ENCODE peak calls at places on chromosomes 5 and 9, in five cellular contexts. One of them, this sample, is unnamed.

GRCh38 chr9:89461302-89461701 is 36.6 kb downstream of the SEMA4D start:
- DNase-seq in HCT116: no peak
- DNase-seq in GM12878: no peak
- DNase-seq in HepG2: no peak
- DNase-seq in H1: no peak
- DNase-seq in this sample: no peak

GRCh38 chr5:150320048-150320555 is 17.4 kb upstream of the ARSI start:
- DNase-seq in HCT116: no peak
- DNase-seq in GM12878: no peak
- DNase-seq in HepG2: no peak
- DNase-seq in H1: no peak
- DNase-seq in this sample: no peak

GRCh38 chr5:9015250-9015936 is 530.5 kb downstream of the SEMA5A start:
- DNase-seq in HCT116: no peak
- DNase-seq in GM12878: no peak
- DNase-seq in HepG2: no peak
- DNase-seq in H1: no peak
- DNase-seq in this sample: no peak

GRCh38 chr9:70589571-70590263 is 175.3 kb upstream of the KLF9 start:
- DNase-seq in HCT116: no peak
- DNase-seq in GM12878: no peak
- DNase-seq in HepG2: no peak
- DNase-seq in H1: no peak
- DNase-seq in this sample: no peak

GRCh38 chr5:134545070-134545868 is 19.8 kb downstream of the JADE2 start:
- DNase-seq in HCT116: no peak
- DNase-seq in GM12878: no peak
- DNase-seq in HepG2: no peak
- DNase-seq in H1: no peak
- DNase-seq in this sample: no peak

GRCh38 chr9:135718616-135719015 is 16.6 kb downstream of the KCNT1 start:
- DNase-seq in HCT116: peak
- DNase-seq in GM12878: no peak
- DNase-seq in HepG2: peak
- DNase-seq in H1: no peak
- DNase-seq in this sample: no peak

GRCh38 chr5:5037674-5038073 is 102.5 kb upstream of the ADAMTS16 start:
- DNase-seq in HCT116: no peak
- DNase-seq in GM12878: no peak
- DNase-seq in HepG2: no peak
- DNase-seq in H1: no peak
- DNase-seq in this sample: no peak

GRCh38 chr5:7875151-7875550 is 6.2 kb downstream of the MTRR start:
- DNase-seq in HCT116: no peak
- DNase-seq in GM12878: no peak
- DNase-seq in HepG2: no peak
- DNase-seq in H1: no peak
- DNase-seq in this sample: no peak

GRCh38 chr5:92424785-92425426 is 1041.8 kb upstream of the ARRDC3 start:
- DNase-seq in HCT116: no peak
- DNase-seq in GM12878: no peak
- DNase-seq in HepG2: no peak
- DNase-seq in H1: no peak
- DNase-seq in this sample: no peak

GRCh38 chr5:167285591-167285990 is 1005.9 kb upstream of the WWC1 start:
- DNase-seq in HCT116: no peak
- DNase-seq in GM12878: no peak
- DNase-seq in HepG2: no peak
- DNase-seq in H1: no peak
- DNase-seq in this sample: no peak

GRCh38 chr5:143733635-143734341 is 78.2 kb upstream of the HMHB1 start:
- DNase-seq in HCT116: no peak
- DNase-seq in GM12878: no peak
- DNase-seq in HepG2: no peak
- DNase-seq in H1: no peak
- DNase-seq in this sample: no peak

GRCh38 chr5:124060413-124061095 is 548.6 kb downstream of the CSNK1G3 start:
- DNase-seq in HCT116: no peak
- DNase-seq in GM12878: no peak
- DNase-seq in HepG2: no peak
- DNase-seq in H1: no peak
- DNase-seq in this sample: no peak

GRCh38 chr5:80607832-80608231 is 37.8 kb upstream of the ANKRD34B start:
- DNase-seq in HCT116: no peak
- DNase-seq in GM12878: peak
- DNase-seq in HepG2: peak
- DNase-seq in H1: no peak
- DNase-seq in this sample: no peak

GRCh38 chr5:9619331-9620092 is 10.6 kb downstream of the TAS2R1 start:
- DNase-seq in HCT116: no peak
- DNase-seq in GM12878: no peak
- DNase-seq in HepG2: no peak
- DNase-seq in H1: no peak
- DNase-seq in this sample: no peak

GRCh38 chr5:108727154-108727638 is 20.5 kb upstream of the FER start:
- DNase-seq in HCT116: no peak
- DNase-seq in GM12878: no peak
- DNase-seq in HepG2: no peak
- DNase-seq in H1: no peak
- DNase-seq in this sample: no peak

GRCh38 chr5:108729306-108729645 is 18.4 kb upstream of the FER start:
- DNase-seq in HCT116: no peak
- DNase-seq in GM12878: no peak
- DNase-seq in HepG2: no peak
- DNase-seq in H1: no peak
- DNase-seq in this sample: no peak

GRCh38 chr5:108727639-108728565 is 19.8 kb upstream of the FER start:
- DNase-seq in HCT116: peak
- DNase-seq in GM12878: no peak
- DNase-seq in HepG2: peak
- DNase-seq in H1: peak
- DNase-seq in this sample: peak

GRCh38 chr5:108728566-108729305 is 19.0 kb upstream of the FER start:
- DNase-seq in HCT116: no peak
- DNase-seq in GM12878: no peak
- DNase-seq in HepG2: no peak
- DNase-seq in H1: no peak
- DNase-seq in this sample: peak

GRCh38 chr5:108730617-108731340 is 16.9 kb upstream of the FER start:
- DNase-seq in HCT116: no peak
- DNase-seq in GM12878: no peak
- DNase-seq in HepG2: no peak
- DNase-seq in H1: no peak
- DNase-seq in this sample: no peak
- TF ChIP-seq JUND in HCT116: no peak
- TF ChIP-seq JUND in GM12878: no peak
- TF ChIP-seq JUND in HepG2: no peak
- TF ChIP-seq JUND in H1: no peak
- TF ChIP-seq JUND in this sample: no peak

GRCh38 chr5:157651011-157651611 is 1.1 kb downstream of the SOX30 start:
- DNase-seq in HCT116: no peak
- DNase-seq in GM12878: no peak
- DNase-seq in HepG2: no peak
- DNase-seq in H1: no peak
- DNase-seq in this sample: no peak

GRCh38 chr5:157649091-157649490 is 3.1 kb downstream of the SOX30 start:
- DNase-seq in HCT116: no peak
- DNase-seq in GM12878: no peak
- DNase-seq in HepG2: no peak
- DNase-seq in H1: no peak
- DNase-seq in this sample: no peak

GRCh38 chr5:157648275-157648990 is 3.8 kb downstream of the SOX30 start:
- DNase-seq in HCT116: no peak
- DNase-seq in GM12878: no peak
- DNase-seq in HepG2: no peak
- DNase-seq in H1: no peak
- DNase-seq in this sample: no peak

GRCh38 chr5:157652377-157652692 is at the start of gene SOX30:
- DNase-seq in HCT116: no peak
- DNase-seq in GM12878: no peak
- DNase-seq in HepG2: peak
- DNase-seq in H1: no peak
- DNase-seq in this sample: no peak

GRCh38 chr5:157651623-157652376 is 438 bp downstream of the SOX30 start:
- DNase-seq in HCT116: no peak
- DNase-seq in GM12878: peak
- DNase-seq in HepG2: no peak
- DNase-seq in H1: peak
- DNase-seq in this sample: no peak
- TF ChIP-seq SIN3A in HCT116: no peak
- TF ChIP-seq SIN3A in GM12878: no peak
- TF ChIP-seq SIN3A in HepG2: no peak
- TF ChIP-seq SIN3A in H1: no peak
- TF ChIP-seq SIN3A in this sample: no peak

DNA sequence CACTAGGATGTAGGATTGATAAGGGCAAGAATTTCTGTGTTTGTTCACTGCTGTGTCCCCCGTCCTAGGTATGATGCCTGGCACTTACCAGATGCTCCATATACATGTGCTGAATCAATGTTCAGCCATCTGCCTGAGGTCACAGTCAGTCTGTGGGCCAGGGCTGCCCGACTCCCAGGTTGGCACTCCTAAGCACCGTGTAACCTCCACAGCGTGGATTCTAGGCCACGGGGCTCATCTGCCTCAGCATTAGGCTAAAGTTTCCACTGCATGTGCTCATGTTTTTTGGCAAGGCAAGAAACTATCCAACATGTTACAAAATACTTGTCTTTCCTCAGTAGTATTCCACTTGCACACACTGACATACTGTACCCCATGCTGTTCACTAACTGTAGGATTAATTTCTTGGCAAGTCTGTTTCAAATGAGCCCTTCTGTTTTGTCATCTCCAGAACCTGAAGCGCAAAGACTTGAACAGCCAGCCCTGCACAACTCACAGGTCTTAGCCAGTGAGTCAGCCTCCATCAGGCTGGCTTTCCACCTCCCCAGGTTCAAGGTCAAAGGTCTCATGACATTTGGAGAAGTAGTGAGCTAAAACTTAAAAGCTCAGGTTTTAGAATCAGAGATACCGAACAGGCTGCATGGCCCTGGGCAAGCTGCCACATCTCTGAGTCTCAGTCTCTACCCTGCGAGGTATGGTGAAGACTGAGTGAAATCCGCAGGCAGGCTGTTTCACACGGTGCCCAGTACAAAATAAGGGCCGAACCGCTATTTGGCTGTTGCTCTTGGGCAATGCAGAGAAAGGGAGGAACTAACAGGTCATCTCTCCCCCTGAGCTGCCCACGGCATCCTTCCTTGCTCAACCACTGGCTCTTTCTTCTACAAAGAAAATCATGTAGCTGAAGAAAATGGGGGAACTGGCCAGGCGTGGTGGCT is 7.2 kb downstream of the TOR1A start:
- DNase-seq in HCT116: no peak
- DNase-seq in GM12878: no peak
- DNase-seq in HepG2: no peak
- DNase-seq in H1: no peak
- DNase-seq in this sample: no peak
- TF ChIP-seq JUND in HCT116: no peak
- TF ChIP-seq JUND in GM12878: no peak
- TF ChIP-seq JUND in HepG2: no peak
- TF ChIP-seq JUND in H1: no peak
- TF ChIP-seq JUND in this sample: no peak

GRCh38 chr9:84742261-84742660 is 72.7 kb downstream of the NTRK2 start:
- DNase-seq in HCT116: no peak
- DNase-seq in GM12878: no peak
- DNase-seq in HepG2: no peak
- DNase-seq in H1: no peak
- DNase-seq in this sample: no peak
- TF ChIP-seq SIN3A in HCT116: no peak
- TF ChIP-seq SIN3A in GM12878: no peak
- TF ChIP-seq SIN3A in HepG2: no peak
- TF ChIP-seq SIN3A in H1: no peak
- TF ChIP-seq SIN3A in this sample: no peak